ENCODE peak calls at places on chromosomes 2 and 18, in four cellular contexts. Q, F, J and E are unnamed samples.

GRCh38 chr2:184596819-184597411 is 1.4 kb upstream of the ZNF804A start:
- DNase-seq in Q (peak; percentile 1), F (no peak), J (no peak), E (no peak)

GRCh38 chr2:84022810-84023431 is 436.2 kb downstream of the SUCLG1 start:
- DNase-seq in Q (peak; percentile 34), F (peak; percentile 40), J (peak; percentile 47), E (no peak)

GRCh38 chr2:239299218-239299939 is 101.4 kb downstream of the HDAC4 start:
- DNase-seq in Q (no peak), F (no peak), J (no peak), E (peak; percentile 43)

GRCh38 chr2:74027496-74027895 is 42.8 kb downstream of the TET3 start:
- DNase-seq in Q (no peak), F (no peak), J (no peak), E (no peak)

GRCh38 chr18:75123113-75123512 is 85.8 kb downstream of the PTGR3 start:
- DNase-seq in Q (no peak), F (no peak), J (peak; percentile 29), E (no peak)

GRCh38 chr2:54239427-54239826 is 16.6 kb downstream of the TSPYL6 start:
- DNase-seq in Q (no peak), F (no peak), J (no peak), E (no peak)

GRCh38 chr2:240873805-240874714 is 5.4 kb downstream of the AGXT start:
- DNase-seq in Q (no peak), F (no peak), J (no peak), E (peak; percentile 30)

GRCh38 chr2:185316383-185316782 is 422.2 kb upstream of the FSIP2 start:
- DNase-seq in Q (no peak), F (no peak), J (no peak), E (no peak)

GRCh38 chr2:126979604-126980003 is 80.9 kb downstream of the TEX51 start:
- DNase-seq in Q (no peak), F (no peak), J (no peak), E (no peak)

GRCh38 chr2:40606862-40607261 is 155.0 kb upstream of the SLC8A1 start:
- DNase-seq in Q (peak; percentile 11), F (no peak), J (no peak), E (no peak)

GRCh38 chr2:40642261-40642660 is 190.4 kb upstream of the SLC8A1 start:
- DNase-seq in Q (no peak), F (no peak), J (peak; percentile 1), E (no peak)

GRCh38 chr2:50116611-50117010 is 915.3 kb downstream of the NRXN1 start:
- DNase-seq in Q (no peak), F (no peak), J (no peak), E (no peak)

GRCh38 chr2:85591563-85591962 is 4.0 kb upstream of the RNF181 start:
- DNase-seq in Q (no peak), F (no peak), J (no peak), E (peak; percentile 52)

GRCh38 chr2:9247786-9248185 is 41.2 kb downstream of the ASAP2 start:
- DNase-seq in Q (no peak), F (no peak), J (peak; percentile 57), E (no peak)

GRCh38 chr2:15714609-15715008 is 122.9 kb downstream of the DDX1 start:
- DNase-seq in Q (no peak), F (no peak), J (no peak), E (no peak)

GRCh38 chr2:133489146-133489545 is 79.1 kb downstream of the NCKAP5 start:
- DNase-seq in Q (no peak), F (no peak), J (no peak), E (no peak)

GRCh38 chr18:37320320-37320719 is 245.3 kb downstream of the CELF4 start:
- DNase-seq in Q (no peak), F (no peak), J (no peak), E (no peak)

GRCh38 chr2:8628179-8628869 is 53.5 kb upstream of the ID2 start:
- DNase-seq in Q (no peak), F (peak; percentile 62), J (no peak), E (peak; percentile 26)

GRCh38 chr2:100391735-100392515 is 25.5 kb downstream of the CHST10 start:
- DNase-seq in Q (no peak), F (no peak), J (no peak), E (no peak)

GRCh38 chr18:35040638-35040987 is 600 bp upstream of the MAPRE2 start:
- DNase-seq in Q (no peak), F (no peak), J (no peak), E (no peak)

GRCh38 chr2:172282944-172283343 is 144.4 kb upstream of the ITGA6 start:
- DNase-seq in Q (peak; percentile 83), F (no peak), J (no peak), E (no peak)

GRCh38 chr2:83860320-83860719 is 598.8 kb downstream of the SUCLG1 start:
- DNase-seq in Q (no peak), F (no peak), J (no peak), E (no peak)

GRCh38 chr2:239400000-239400831 is 604 bp downstream of the HDAC4 start:
- DNase-seq in Q (peak; percentile 33), F (peak; percentile 23), J (no peak), E (no peak)

GRCh38 chr2:124258481-124258880 is 233.4 kb downstream of the CNTNAP5 start:
- DNase-seq in Q (peak; percentile 44), F (no peak), J (no peak), E (no peak)

GRCh38 chr2:16081316-16082200 is 141.2 kb downstream of the MYCN start:
- DNase-seq in Q (no peak), F (no peak), J (no peak), E (no peak)

GRCh38 chr2:201233192-201234166 is 26.9 kb upstream of the CASP8 start:
- DNase-seq in Q (peak; percentile 71), F (peak; percentile 88), J (no peak), E (peak; percentile 78)

GRCh38 chr2:26623541-26624497 is 17.3 kb downstream of the CIB4 start:
- DNase-seq in Q (no peak), F (peak; percentile 36), J (no peak), E (peak; percentile 85)

GRCh38 chr2:12931211-12931844 is 214.6 kb downstream of the TRIB2 start:
- DNase-seq in Q (peak; percentile 55), F (no peak), J (no peak), E (no peak)

GRCh38 chr2:224466315-224466714 is 64.4 kb upstream of the FAM124B start:
- DNase-seq in Q (no peak), F (no peak), J (no peak), E (no peak)

GRCh38 chr2:46422717-46423394 is 56.5 kb upstream of the TMEM247 start:
- DNase-seq in Q (no peak), F (no peak), J (no peak), E (no peak)